ENCODE peak calls at places on chromosomes 12 and 14, in four cellular contexts. K, E, F and X are unnamed samples. For H3K27me3, the result is how much of the 10 kb centered on the place peaks cover.

GRCh38 chr14:81363746-81364400 is 36.3 kb downstream of the STON2 start:
- DNase-seq in K (no peak), E (no peak), F (no peak), X (no peak)

GRCh38 chr14:83184531-83184930 is 1650.9 kb upstream of the SEL1L start:
- DNase-seq in K (no peak), E (no peak), F (no peak), X (no peak)

GRCh38 chr12:113461666-113462065 is 10.0 kb downstream of the LHX5 start:
- DNase-seq in K (peak), E (no peak), F (no peak), X (no peak)

GRCh38 chr14:52694761-52695480 is 437 bp downstream of the ERO1A start:
- DNase-seq in K (peak), E (no peak), F (peak), X (peak)

GRCh38 chr14:39351708-39352107 is 80.5 kb downstream of the FBXO33 start:
- DNase-seq in K (no peak), E (no peak), F (no peak), X (no peak)

GRCh38 chr14:102930753-102931579 is 8.5 kb downstream of the AMN start:
- DNase-seq in K (no peak), E (no peak), F (peak), X (peak)

GRCh38 chr12:2084553-2085296 is 31.9 kb downstream of the CACNA1C start:
- DNase-seq in K (no peak), E (no peak), F (no peak), X (no peak)

GRCh38 chr12:95258146-95258545 is 40.5 kb downstream of the VEZT start:
- DNase-seq in K (no peak), E (no peak), F (no peak), X (no peak)

GRCh38 chr12:9742665-9743064 is 9.8 kb upstream of the CLECL1 start:
- DNase-seq in K (no peak), E (no peak), F (no peak), X (no peak)

GRCh38 chr14:34403646-34404045 is 58.4 kb downstream of the SPTSSA start:
- DNase-seq in K (no peak), E (no peak), F (no peak), X (no peak)

GRCh38 chr12:119642986-119643385 is 24.9 kb upstream of the PRKAB1 start:
- DNase-seq in K (no peak), E (no peak), F (no peak), X (no peak)

GRCh38 chr14:91753501-91754128 is 21.7 kb upstream of the CATSPERB start:
- DNase-seq in K (no peak), E (no peak), F (no peak), X (no peak)

GRCh38 chr14:61466249-61466904 is 145.0 kb downstream of the PRKCH start:
- DNase-seq in K (no peak), E (no peak), F (peak), X (peak)

GRCh38 chr12:108770269-108770829 is 39.0 kb upstream of the CORO1C start:
- DNase-seq in K (no peak), E (no peak), F (no peak), X (no peak)
- TF ChIP-seq CTCF in K (no peak), E (peak), F (no peak), X (no peak)

GRCh38 chr14:104363891-104364760 is 215.4 kb upstream of the C14orf180 start:
- DNase-seq in K (no peak), E (peak), F (no peak), X (no peak)
- H3K27me3 ChIP-seq in K (under half), E (under half), F (under half), X (under half)

DNA sequence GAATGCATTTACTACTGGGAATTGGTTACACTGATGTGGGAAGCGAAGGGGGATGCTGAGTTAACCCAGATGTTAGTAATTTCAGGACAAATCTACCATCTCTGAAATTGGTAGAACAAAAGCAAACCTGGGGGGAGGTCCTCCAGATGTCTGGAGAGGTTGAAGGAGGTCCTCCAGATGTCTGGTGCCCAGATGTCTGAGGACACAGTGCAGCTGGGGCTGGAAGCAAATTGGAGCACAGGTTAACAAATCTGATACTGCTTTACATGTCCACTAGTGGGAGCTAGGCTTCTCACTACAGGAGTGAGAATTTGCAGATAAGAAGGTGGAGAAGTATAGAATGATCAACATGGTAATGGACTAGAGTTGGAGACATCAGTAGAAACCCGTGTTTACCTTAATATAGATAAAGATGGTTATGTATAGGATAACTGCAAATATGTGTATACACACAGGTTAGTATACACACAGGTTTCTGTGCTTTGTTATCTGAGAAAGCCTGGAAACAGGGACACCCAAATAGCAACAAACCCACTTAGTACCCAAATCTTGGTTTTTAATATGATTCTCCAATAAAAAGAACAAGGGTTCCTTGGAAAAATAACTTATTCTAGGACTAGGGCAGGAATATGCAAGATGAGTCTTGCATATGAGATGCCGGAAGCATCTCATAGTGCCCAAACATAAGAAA is 162.5 kb downstream of the C12orf50 start:
- DNase-seq in K (no peak), E (no peak), F (no peak), X (no peak)
- TF ChIP-seq CTCF in K (peak), E (peak), F (no peak), X (no peak)

DNA sequence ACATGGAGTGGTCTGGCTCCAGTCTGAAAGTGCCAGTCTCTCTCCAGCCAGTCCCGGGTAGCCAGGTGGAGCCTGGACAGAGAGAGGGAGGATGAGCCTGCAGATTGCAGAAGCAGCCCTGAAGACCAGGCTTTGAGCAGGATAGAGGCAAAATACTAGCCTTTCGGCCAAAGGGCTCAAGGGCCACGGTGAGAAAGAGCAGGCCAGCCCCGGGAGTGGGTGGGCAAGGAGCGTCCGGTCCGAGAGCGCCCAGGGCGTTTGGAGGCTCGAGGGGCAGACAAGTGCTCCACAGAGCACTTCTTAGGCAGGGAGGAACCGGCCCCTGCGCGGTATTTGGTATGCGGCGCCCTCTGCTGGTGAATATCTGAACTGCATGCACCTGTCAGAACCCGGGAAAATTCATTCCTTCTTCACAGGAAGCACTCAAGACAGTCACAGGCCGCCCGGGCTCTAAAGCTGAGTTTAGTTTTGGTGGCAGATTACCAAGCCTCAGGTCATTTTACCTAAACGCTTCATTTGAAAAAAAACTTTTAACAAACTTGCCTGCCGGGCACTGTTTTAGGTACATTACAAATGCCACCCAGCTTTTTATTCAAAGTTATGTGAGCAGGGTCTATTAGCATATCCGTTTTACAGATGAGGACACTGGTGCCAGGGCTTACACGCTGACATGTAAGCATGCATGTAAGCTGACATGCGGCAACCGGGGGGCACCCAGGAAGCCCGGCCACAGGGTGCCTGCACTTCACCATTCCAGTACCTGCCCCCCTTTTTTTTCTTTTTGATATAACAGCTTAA is 21.0 kb upstream of the PSMC1 start:
- DNase-seq in K (peak), E (peak), F (peak), X (peak)
- H3K27me3 ChIP-seq in K (under half), E (under half), F (under half), X (under half)

GRCh38 chr12:85949253-85949652 is 75.2 kb downstream of the NTS start:
- DNase-seq in K (no peak), E (no peak), F (no peak), X (no peak)

GRCh38 chr12:85955127-85955526 is 81.0 kb downstream of the NTS start:
- DNase-seq in K (no peak), E (no peak), F (no peak), X (no peak)

GRCh38 chr12:85948340-85948739 is 74.2 kb downstream of the NTS start:
- DNase-seq in K (no peak), E (no peak), F (no peak), X (no peak)

GRCh38 chr12:85947286-85947685 is 73.2 kb downstream of the NTS start:
- DNase-seq in K (no peak), E (no peak), F (no peak), X (no peak)

DNA sequence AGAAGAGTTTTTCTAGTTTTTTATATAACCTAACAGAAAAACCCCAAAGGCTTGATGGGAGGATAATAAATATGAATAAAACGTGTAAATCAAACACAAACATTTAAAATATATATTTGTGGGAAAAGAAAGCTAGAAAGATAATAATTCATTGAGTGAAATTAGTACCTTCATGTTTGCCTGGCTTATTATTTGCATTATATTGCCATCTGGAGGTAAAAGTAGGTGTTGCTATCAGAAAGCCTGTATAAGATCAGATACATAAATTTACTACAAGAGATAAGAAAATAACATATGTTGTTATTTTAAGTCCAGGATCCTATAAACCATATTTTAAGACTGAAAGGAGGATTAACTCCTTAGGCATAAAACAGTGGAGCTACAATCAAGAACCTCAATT is 77.7 kb downstream of the NTS start:
- DNase-seq in K (no peak), E (no peak), F (no peak), X (no peak)
- TF ChIP-seq CTCF in K (peak), E (peak), F (no peak), X (peak)

GRCh38 chr12:4956054-4956453 is 46.3 kb downstream of the KCNA1 start:
- DNase-seq in K (no peak), E (no peak), F (no peak), X (no peak)
- H3K27me3 ChIP-seq in K (half or more), E (under half), F (under half), X (under half)

GRCh38 chr14:26917086-26917485 is 319.3 kb upstream of the NOVA1 start:
- DNase-seq in K (no peak), E (no peak), F (no peak), X (no peak)
- TF ChIP-seq CTCF in K (peak), E (peak), F (peak), X (peak)

GRCh38 chr14:30499358-30499757 is 59.6 kb upstream of the G2E3 start:
- DNase-seq in K (no peak), E (no peak), F (no peak), X (no peak)
- H3K27me3 ChIP-seq in K (under half), E (under half), F (under half), X (under half)

GRCh38 chr12:116466536-116466935 is 92.6 kb upstream of the MAP1LC3B2 start:
- DNase-seq in K (no peak), E (no peak), F (no peak), X (no peak)
- TF ChIP-seq CTCF in K (no peak), E (no peak), F (no peak), X (no peak)

GRCh38 chr12:122183588-122183940 is 641 bp downstream of the LRRC43 start:
- DNase-seq in K (no peak), E (no peak), F (no peak), X (no peak)

GRCh38 chr12:122185494-122186082 is 2.7 kb downstream of the LRRC43 start:
- DNase-seq in K (no peak), E (no peak), F (no peak), X (no peak)

GRCh38 chr12:122185079-122185478 is 2.2 kb downstream of the LRRC43 start:
- DNase-seq in K (no peak), E (no peak), F (no peak), X (no peak)

GRCh38 chr12:122184522-122184921 is 1.6 kb downstream of the LRRC43 start:
- DNase-seq in K (no peak), E (no peak), F (no peak), X (no peak)

GRCh38 chr12:122182887-122183587 is at the start of gene LRRC43:
- DNase-seq in K (no peak), E (no peak), F (peak), X (peak)
- H3K27me3 ChIP-seq in K (under half), E (under half), F (under half), X (under half)